ENCODE peak calls at places on chromosome 16, in eight cellular contexts. One of them, this sample, is unnamed.

GRCh38 chr16:48317614-48318013 is 67.6 kb downstream of the SIAH1 start:
- DNase-seq in GM13976: no peak
- DNase-seq in fibroblast of the aortic adventitia: peak; percentile 70
- DNase-seq in endodermal cell: no peak
- DNase-seq in fibroblast of pulmonary artery: peak; percentile 64
- DNase-seq in CD8-positive, alpha-beta T cell: no peak
- DNase-seq in progenitor cell of endocrine pancreas: no peak
- DNase-seq in psoas muscle: no peak
- DNase-seq in this sample: peak; percentile 49

GRCh38 chr16:55499951-55500350 is 8.9 kb upstream of the LPCAT2 start:
- DNase-seq in CD8-positive, alpha-beta T cell: no peak
- DNase-seq in fibroblast of the aortic adventitia: peak; percentile 99
- DNase-seq in fibroblast of pulmonary artery: peak; percentile 98
- DNase-seq in GM13976: peak; percentile 6
- DNase-seq in progenitor cell of endocrine pancreas: no peak
- DNase-seq in psoas muscle: no peak
- DNase-seq in endodermal cell: peak; percentile 20
- DNase-seq in this sample: peak; percentile 99

GRCh38 chr16:66959645-66960177 is 1.4 kb upstream of the CES3 start:
- DNase-seq in GM13976: no peak
- DNase-seq in psoas muscle: peak; percentile 62
- DNase-seq in fibroblast of pulmonary artery: no peak
- DNase-seq in fibroblast of the aortic adventitia: no peak
- DNase-seq in progenitor cell of endocrine pancreas: no peak
- DNase-seq in CD8-positive, alpha-beta T cell: no peak
- DNase-seq in endodermal cell: no peak
- DNase-seq in this sample: no peak

GRCh38 chr16:62939687-62940086 is 903.4 kb upstream of the CDH8 start:
- DNase-seq in fibroblast of pulmonary artery: no peak
- DNase-seq in fibroblast of the aortic adventitia: no peak
- DNase-seq in progenitor cell of endocrine pancreas: no peak
- DNase-seq in GM13976: no peak
- DNase-seq in CD8-positive, alpha-beta T cell: no peak
- DNase-seq in psoas muscle: no peak
- DNase-seq in endodermal cell: no peak
- DNase-seq in this sample: no peak

GRCh38 chr16:29726845-29727379 is 18.9 kb downstream of the C16orf54 start:
- DNase-seq in psoas muscle: no peak
- DNase-seq in GM13976: no peak
- DNase-seq in endodermal cell: no peak
- DNase-seq in fibroblast of the aortic adventitia: no peak
- DNase-seq in CD8-positive, alpha-beta T cell: no peak
- DNase-seq in progenitor cell of endocrine pancreas: no peak
- DNase-seq in fibroblast of pulmonary artery: no peak
- DNase-seq in this sample: no peak

GRCh38 chr16:73202176-73202729 is 154.3 kb upstream of the ZFHX3 start:
- DNase-seq in progenitor cell of endocrine pancreas: no peak
- DNase-seq in endodermal cell: no peak
- DNase-seq in CD8-positive, alpha-beta T cell: no peak
- DNase-seq in GM13976: no peak
- DNase-seq in fibroblast of pulmonary artery: peak; percentile 80
- DNase-seq in fibroblast of the aortic adventitia: peak; percentile 99
- DNase-seq in psoas muscle: peak; percentile 51
- DNase-seq in this sample: peak; percentile 94

GRCh38 chr16:15993946-15994665 is 44.7 kb downstream of the ABCC1 start:
- DNase-seq in fibroblast of pulmonary artery: peak; percentile 57
- DNase-seq in fibroblast of the aortic adventitia: peak; percentile 97
- DNase-seq in endodermal cell: no peak
- DNase-seq in psoas muscle: peak; percentile 38
- DNase-seq in CD8-positive, alpha-beta T cell: no peak
- DNase-seq in progenitor cell of endocrine pancreas: no peak
- DNase-seq in GM13976: no peak
- DNase-seq in this sample: no peak

GRCh38 chr16:2043980-2044451 is 3.6 kb downstream of the NTHL1 start:
- DNase-seq in fibroblast of the aortic adventitia: no peak
- DNase-seq in psoas muscle: no peak
- DNase-seq in GM13976: peak; percentile 57
- DNase-seq in endodermal cell: no peak
- DNase-seq in CD8-positive, alpha-beta T cell: no peak
- DNase-seq in fibroblast of pulmonary artery: no peak
- DNase-seq in progenitor cell of endocrine pancreas: no peak
- DNase-seq in this sample: no peak

GRCh38 chr16:17070882-17071592 is 399.7 kb downstream of the XYLT1 start:
- DNase-seq in fibroblast of the aortic adventitia: no peak
- DNase-seq in CD8-positive, alpha-beta T cell: peak; percentile 51
- DNase-seq in psoas muscle: no peak
- DNase-seq in progenitor cell of endocrine pancreas: no peak
- DNase-seq in fibroblast of pulmonary artery: no peak
- DNase-seq in endodermal cell: peak; percentile 50
- DNase-seq in GM13976: peak; percentile 82
- DNase-seq in this sample: no peak

GRCh38 chr16:23515881-23516280 is 5.6 kb upstream of the GGA2 start:
- DNase-seq in fibroblast of pulmonary artery: no peak
- DNase-seq in CD8-positive, alpha-beta T cell: no peak
- DNase-seq in fibroblast of the aortic adventitia: no peak
- DNase-seq in endodermal cell: no peak
- DNase-seq in progenitor cell of endocrine pancreas: no peak
- DNase-seq in psoas muscle: no peak
- DNase-seq in GM13976: no peak
- DNase-seq in this sample: no peak

GRCh38 chr16:23389201-23389600 is 63.8 kb downstream of the COG7 start:
- DNase-seq in psoas muscle: no peak
- DNase-seq in CD8-positive, alpha-beta T cell: no peak
- DNase-seq in endodermal cell: no peak
- DNase-seq in GM13976: no peak
- DNase-seq in fibroblast of pulmonary artery: no peak
- DNase-seq in progenitor cell of endocrine pancreas: no peak
- DNase-seq in fibroblast of the aortic adventitia: no peak
- DNase-seq in this sample: no peak

GRCh38 chr16:1977875-1978268 is 3.4 kb downstream of the NOXO1 start:
- DNase-seq in endodermal cell: no peak
- DNase-seq in fibroblast of pulmonary artery: no peak
- DNase-seq in fibroblast of the aortic adventitia: no peak
- DNase-seq in CD8-positive, alpha-beta T cell: no peak
- DNase-seq in psoas muscle: no peak
- DNase-seq in GM13976: no peak
- DNase-seq in progenitor cell of endocrine pancreas: no peak
- DNase-seq in this sample: no peak

GRCh38 chr16:75254359-75254837 is 3.0 kb upstream of the BCAR1 start:
- DNase-seq in CD8-positive, alpha-beta T cell: no peak
- DNase-seq in psoas muscle: peak; percentile 91
- DNase-seq in fibroblast of pulmonary artery: peak; percentile 68
- DNase-seq in GM13976: no peak
- DNase-seq in progenitor cell of endocrine pancreas: no peak
- DNase-seq in endodermal cell: peak; percentile 88
- DNase-seq in fibroblast of the aortic adventitia: peak; percentile 36
- DNase-seq in this sample: peak; percentile 91

GRCh38 chr16:21081329-21081728 is 69.3 kb downstream of the DNAH3 start:
- DNase-seq in fibroblast of the aortic adventitia: no peak
- DNase-seq in psoas muscle: no peak
- DNase-seq in GM13976: no peak
- DNase-seq in fibroblast of pulmonary artery: no peak
- DNase-seq in CD8-positive, alpha-beta T cell: no peak
- DNase-seq in endodermal cell: no peak
- DNase-seq in progenitor cell of endocrine pancreas: no peak
- DNase-seq in this sample: no peak

GRCh38 chr16:50861451-50861850 is 119.6 kb downstream of the CYLD start:
- DNase-seq in endodermal cell: no peak
- DNase-seq in CD8-positive, alpha-beta T cell: no peak
- DNase-seq in fibroblast of pulmonary artery: no peak
- DNase-seq in GM13976: no peak
- DNase-seq in psoas muscle: no peak
- DNase-seq in progenitor cell of endocrine pancreas: no peak
- DNase-seq in fibroblast of the aortic adventitia: no peak
- DNase-seq in this sample: no peak

GRCh38 chr16:46918905-46919792 is 35.0 kb downstream of the GPT2 start:
- DNase-seq in GM13976: peak; percentile 86
- DNase-seq in fibroblast of the aortic adventitia: no peak
- DNase-seq in fibroblast of pulmonary artery: no peak
- DNase-seq in psoas muscle: no peak
- DNase-seq in progenitor cell of endocrine pancreas: no peak
- DNase-seq in CD8-positive, alpha-beta T cell: no peak
- DNase-seq in endodermal cell: no peak
- DNase-seq in this sample: no peak

DNA sequence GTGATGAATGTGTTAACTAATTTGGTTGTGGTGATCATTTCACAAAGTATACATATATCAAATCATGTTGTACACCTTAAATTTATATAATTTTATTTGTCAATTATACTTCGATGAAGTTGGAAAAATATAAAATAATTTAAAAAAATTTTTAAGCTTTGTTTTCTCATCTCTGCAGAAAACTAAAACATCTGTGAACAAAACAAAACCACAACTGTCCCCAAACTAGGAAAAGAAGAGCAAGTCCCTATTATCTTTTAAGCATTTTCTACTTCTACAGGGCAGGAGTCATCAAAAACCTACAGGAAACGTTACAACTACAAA is 6.5 kb downstream of the HSDL1 start:
- DNase-seq in fibroblast of the aortic adventitia: no peak
- DNase-seq in endodermal cell: no peak
- DNase-seq in psoas muscle: no peak
- DNase-seq in fibroblast of pulmonary artery: no peak
- DNase-seq in GM13976: no peak
- DNase-seq in CD8-positive, alpha-beta T cell: no peak
- DNase-seq in progenitor cell of endocrine pancreas: no peak
- DNase-seq in this sample: peak; percentile 15
- TF ChIP-seq CTCF in fibroblast of the aortic adventitia: no peak
- TF ChIP-seq CTCF in endodermal cell: no peak
- TF ChIP-seq CTCF in psoas muscle: no peak
- TF ChIP-seq CTCF in fibroblast of pulmonary artery: no peak
- TF ChIP-seq CTCF in GM13976: no peak
- TF ChIP-seq CTCF in CD8-positive, alpha-beta T cell: no peak
- TF ChIP-seq CTCF in progenitor cell of endocrine pancreas: no peak
- TF ChIP-seq CTCF in this sample: no peak

DNA sequence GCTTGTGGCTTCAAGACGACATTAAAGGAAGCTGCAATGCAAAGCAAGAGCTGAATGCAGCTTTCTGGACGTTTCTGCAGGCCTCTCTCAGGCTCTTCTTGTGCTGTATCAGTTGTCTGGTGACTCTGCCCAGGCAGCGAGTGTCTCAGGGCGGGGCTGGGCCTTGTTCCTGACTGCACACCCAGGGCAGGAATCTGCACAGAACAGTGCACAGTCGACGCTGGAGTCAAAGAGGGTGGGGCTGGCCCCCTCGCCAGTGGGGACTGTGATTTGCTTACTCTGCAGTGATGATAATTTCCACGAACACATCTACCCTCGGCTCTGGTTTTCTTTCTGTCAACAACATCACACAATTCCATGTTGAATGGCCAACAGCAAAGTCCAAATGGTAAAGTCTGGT is 60.7 kb downstream of the IRF8 start:
- DNase-seq in CD8-positive, alpha-beta T cell: no peak
- DNase-seq in endodermal cell: no peak
- DNase-seq in progenitor cell of endocrine pancreas: no peak
- DNase-seq in fibroblast of pulmonary artery: no peak
- DNase-seq in GM13976: no peak
- DNase-seq in fibroblast of the aortic adventitia: no peak
- DNase-seq in psoas muscle: no peak
- DNase-seq in this sample: no peak
- TF ChIP-seq CTCF in CD8-positive, alpha-beta T cell: no peak
- TF ChIP-seq CTCF in endodermal cell: no peak
- TF ChIP-seq CTCF in progenitor cell of endocrine pancreas: no peak
- TF ChIP-seq CTCF in fibroblast of pulmonary artery: no peak
- TF ChIP-seq CTCF in GM13976: no peak
- TF ChIP-seq CTCF in fibroblast of the aortic adventitia: no peak
- TF ChIP-seq CTCF in psoas muscle: no peak
- TF ChIP-seq CTCF in this sample: no peak

GRCh38 chr16:88782454-88783390 is 2.3 kb downstream of the PIEZO1 start:
- DNase-seq in endodermal cell: no peak
- DNase-seq in fibroblast of pulmonary artery: no peak
- DNase-seq in GM13976: no peak
- DNase-seq in psoas muscle: peak; percentile 48
- DNase-seq in progenitor cell of endocrine pancreas: no peak
- DNase-seq in fibroblast of the aortic adventitia: peak; percentile 70
- DNase-seq in CD8-positive, alpha-beta T cell: no peak
- DNase-seq in this sample: peak; percentile 79
- TF ChIP-seq CTCF in endodermal cell: no peak
- TF ChIP-seq CTCF in fibroblast of pulmonary artery: no peak
- TF ChIP-seq CTCF in GM13976: no peak
- TF ChIP-seq CTCF in psoas muscle: no peak
- TF ChIP-seq CTCF in progenitor cell of endocrine pancreas: no peak
- TF ChIP-seq CTCF in fibroblast of the aortic adventitia: no peak
- TF ChIP-seq CTCF in CD8-positive, alpha-beta T cell: no peak
- TF ChIP-seq CTCF in this sample: no peak

GRCh38 chr16:57829969-57830360 is 27.7 kb upstream of the KIFC3 start:
- DNase-seq in fibroblast of pulmonary artery: no peak
- DNase-seq in progenitor cell of endocrine pancreas: no peak
- DNase-seq in fibroblast of the aortic adventitia: no peak
- DNase-seq in psoas muscle: peak; percentile 35
- DNase-seq in CD8-positive, alpha-beta T cell: no peak
- DNase-seq in GM13976: no peak
- DNase-seq in endodermal cell: no peak
- DNase-seq in this sample: no peak

GRCh38 chr16:57830890-57831484 is 28.7 kb upstream of the KIFC3 start:
- DNase-seq in fibroblast of the aortic adventitia: peak; percentile 9
- DNase-seq in CD8-positive, alpha-beta T cell: no peak
- DNase-seq in progenitor cell of endocrine pancreas: no peak
- DNase-seq in psoas muscle: no peak
- DNase-seq in GM13976: no peak
- DNase-seq in fibroblast of pulmonary artery: no peak
- DNase-seq in endodermal cell: no peak
- DNase-seq in this sample: no peak

GRCh38 chr16:57826040-57826434 is 23.7 kb upstream of the KIFC3 start:
- DNase-seq in psoas muscle: no peak
- DNase-seq in GM13976: no peak
- DNase-seq in fibroblast of pulmonary artery: no peak
- DNase-seq in progenitor cell of endocrine pancreas: no peak
- DNase-seq in fibroblast of the aortic adventitia: no peak
- DNase-seq in endodermal cell: no peak
- DNase-seq in CD8-positive, alpha-beta T cell: no peak
- DNase-seq in this sample: no peak

GRCh38 chr16:57826706-57827625 is 24.7 kb upstream of the KIFC3 start:
- DNase-seq in CD8-positive, alpha-beta T cell: no peak
- DNase-seq in progenitor cell of endocrine pancreas: no peak
- DNase-seq in psoas muscle: peak; percentile 64
- DNase-seq in fibroblast of the aortic adventitia: no peak
- DNase-seq in endodermal cell: no peak
- DNase-seq in GM13976: no peak
- DNase-seq in fibroblast of pulmonary artery: no peak
- DNase-seq in this sample: peak; percentile 9

DNA sequence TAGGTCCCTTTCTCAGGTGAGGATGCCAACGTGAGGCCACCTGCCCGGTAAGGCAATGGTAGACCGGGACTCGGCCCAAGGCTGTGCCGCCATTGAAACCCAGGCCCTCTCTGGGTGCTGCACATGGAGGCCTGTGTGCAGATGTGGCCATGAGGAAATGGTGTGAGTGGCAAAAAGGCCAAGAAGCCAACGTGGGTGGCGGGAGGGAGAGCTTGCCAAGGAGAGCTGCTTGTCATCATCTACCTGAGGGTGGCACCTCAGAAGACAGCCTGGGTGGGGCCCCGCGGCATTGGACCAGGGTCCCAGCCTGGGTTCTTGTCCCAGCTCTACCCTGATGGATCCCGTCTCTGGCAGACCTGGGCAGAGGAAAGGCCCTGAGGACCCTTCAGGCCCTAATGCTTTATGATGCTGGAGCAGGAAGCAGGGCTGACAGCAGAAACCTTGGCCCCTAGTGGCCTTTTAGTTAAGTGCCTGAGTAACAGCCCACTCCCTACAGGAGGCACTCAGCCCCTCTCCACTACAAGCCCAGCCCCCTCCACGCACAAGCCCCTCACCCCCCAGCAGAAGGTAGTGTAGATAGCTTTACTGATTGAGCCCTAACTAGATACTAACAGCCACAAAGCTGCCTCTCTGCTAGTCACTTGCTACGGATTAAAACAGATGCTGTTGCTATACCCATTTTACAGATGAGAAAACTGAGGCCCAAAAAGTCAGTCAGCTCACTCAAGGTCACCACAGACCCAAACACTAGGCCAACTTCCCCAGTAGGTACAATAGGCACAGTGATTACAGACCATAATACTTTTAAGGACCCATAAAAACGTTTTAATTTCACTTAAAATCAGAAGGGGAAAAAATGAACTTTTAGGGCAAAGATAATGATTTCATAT is 26.2 kb upstream of the KIFC3 start:
- DNase-seq in psoas muscle: peak; percentile 37
- DNase-seq in fibroblast of pulmonary artery: no peak
- DNase-seq in endodermal cell: no peak
- DNase-seq in GM13976: no peak
- DNase-seq in progenitor cell of endocrine pancreas: no peak
- DNase-seq in CD8-positive, alpha-beta T cell: no peak
- DNase-seq in fibroblast of the aortic adventitia: no peak
- DNase-seq in this sample: no peak
- TF ChIP-seq CTCF in psoas muscle: no peak
- TF ChIP-seq CTCF in fibroblast of pulmonary artery: no peak
- TF ChIP-seq CTCF in endodermal cell: peak; percentile 71
- TF ChIP-seq CTCF in GM13976: no peak
- TF ChIP-seq CTCF in progenitor cell of endocrine pancreas: peak; percentile 37
- TF ChIP-seq CTCF in CD8-positive, alpha-beta T cell: no peak
- TF ChIP-seq CTCF in fibroblast of the aortic adventitia: no peak
- TF ChIP-seq CTCF in this sample: peak; percentile 23

This sample was measured in HFFc6.